ENCODE peak calls at places on chromosomes 1 and 21, in ten cellular contexts. F is heart left ventricle; G is uterus; K is hepatocyte; Z is OCI-LY7; P is CD4-positive, alpha-beta T cell; E is neural crest cell; V is body of pancreas; U is testis; L is left ventricle myocardium inferior. S is an unnamed sample.

GRCh38 chr1:23555949-23556640 is 3.2 kb downstream of the ID3 start:
- DNase-seq in E (no peak), V (peak), U (no peak), K (peak), F (no peak), P (no peak), L (no peak), G (no peak), Z (peak), S (peak)

GRCh38 chr1:85048296-85049064 is at the start of gene MCOLN3:
- DNase-seq in P (peak), L (peak), K (peak), U (peak), V (peak), G (peak), Z (no peak), E (peak), F (no peak), S (no peak)

GRCh38 chr1:232627645-232628334 is 2.1 kb downstream of the SIPA1L2 start:
- DNase-seq in E (no peak), F (no peak), P (no peak), U (no peak), G (no peak), K (peak), L (no peak), Z (peak), V (no peak), S (no peak)

GRCh38 chr1:63408331-63408730 is 40.9 kb downstream of the ALG6 start:
- DNase-seq in U (no peak), K (no peak), E (no peak), L (no peak), V (no peak), Z (no peak), F (no peak), P (no peak), G (no peak), S (no peak)

GRCh38 chr21:24225432-24225831 is 1381.8 kb downstream of the MRPL39 start:
- DNase-seq in G (no peak), U (no peak), K (no peak), Z (no peak), L (no peak), P (no peak), F (no peak), V (no peak), E (no peak), S (no peak)

GRCh38 chr1:234309598-234310459 is 63.4 kb upstream of the COA6 start:
- DNase-seq in Z (peak), L (peak), V (peak), P (peak), G (no peak), E (peak), K (peak), F (peak), U (peak), S (peak)

GRCh38 chr1:227447531-227447990 is 115.8 kb upstream of the ZNF678 start:
- DNase-seq in L (peak), U (peak), E (peak), F (peak), G (no peak), P (no peak), K (peak), V (peak), Z (no peak), S (no peak)

GRCh38 chr1:41102208-41102607 is 80.7 kb upstream of the SLFNL1 start:
- DNase-seq in Z (no peak), P (no peak), F (peak), G (peak), U (peak), E (no peak), L (peak), V (peak), K (peak), S (peak)

GRCh38 chr1:42736152-42736551 is 3.9 kb downstream of the CLDN19 start:
- DNase-seq in V (no peak), F (no peak), Z (peak), L (no peak), G (no peak), E (no peak), P (no peak), K (peak), U (no peak), S (no peak)

DNA sequence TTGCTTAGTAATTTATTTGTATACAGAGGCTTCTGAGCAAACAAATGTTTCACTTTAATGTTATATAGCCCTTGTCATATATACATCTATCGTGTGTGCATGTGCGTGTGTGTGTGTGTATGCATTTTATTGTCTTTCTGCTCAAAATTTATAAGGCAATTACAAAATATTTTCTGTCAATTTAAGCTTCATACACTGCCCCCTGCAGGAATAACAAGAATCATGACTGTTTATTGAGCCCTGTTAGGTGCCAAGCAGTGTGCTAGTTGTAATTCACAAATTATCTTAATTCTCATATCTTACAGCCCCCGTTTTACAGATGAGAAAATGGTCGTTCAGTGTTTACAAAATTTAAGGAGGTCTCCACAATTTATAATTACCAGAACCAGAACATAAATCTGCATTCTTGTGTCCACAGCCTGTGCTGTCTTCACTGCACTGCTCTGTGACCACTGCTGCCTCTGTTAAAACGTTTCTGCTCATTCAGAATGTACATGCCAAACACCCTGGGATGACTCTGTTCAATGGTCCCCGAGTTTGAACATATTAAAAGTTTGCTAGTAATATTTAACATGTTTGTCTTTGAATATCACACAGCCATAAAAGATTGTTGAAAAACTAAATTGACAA is 181.3 kb downstream of the ATP6V1G3 start:
- DNase-seq in E (no peak), V (no peak), L (no peak), F (no peak), K (peak), P (no peak), Z (peak), U (no peak), G (no peak), S (no peak)
- TF ChIP-seq CTCF in E (peak), V (peak), L (peak), F (peak), K (peak), P (peak), Z (peak), U (peak), G (peak), S (peak)

DNA sequence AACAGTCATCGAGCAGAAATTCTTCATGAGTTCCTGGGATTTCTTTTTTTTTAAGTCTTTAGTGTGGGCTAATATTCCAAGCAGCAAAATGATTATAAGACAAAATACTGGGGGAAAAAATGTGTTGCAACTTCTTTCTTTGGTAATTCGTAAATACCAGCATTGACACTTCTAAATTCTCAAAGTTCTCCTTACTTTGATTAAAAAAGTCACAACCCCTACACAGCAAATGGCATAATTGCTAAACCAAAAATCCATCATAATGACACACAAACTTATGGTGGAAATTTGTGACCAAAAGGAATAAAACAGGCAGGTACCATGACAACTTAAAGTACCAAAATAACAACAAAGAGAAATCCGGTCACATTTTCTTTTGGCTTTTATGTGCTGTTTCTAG is 585.2 kb upstream of the PKN2 start:
- DNase-seq in G (no peak), L (no peak), K (no peak), F (no peak), U (no peak), V (no peak), E (no peak), Z (no peak), P (no peak), S (no peak)
- TF ChIP-seq CTCF in G (no peak), L (no peak), K (no peak), F (no peak), U (no peak), V (no peak), E (no peak), Z (no peak), P (no peak), S (no peak)

GRCh38 chr1:1230656-1231399 is 973 bp downstream of the SDF4 start:
- DNase-seq in Z (no peak), U (no peak), G (no peak), L (no peak), P (no peak), F (no peak), K (peak), E (no peak), V (no peak), S (peak)
- TF ChIP-seq CTCF in Z (peak), U (no peak), G (no peak), L (no peak), P (no peak), F (peak), K (peak), E (no peak), V (peak), S (peak)

GRCh38 chr1:60037669-60038068 is 35.9 kb downstream of the C1orf87 start:
- DNase-seq in G (no peak), F (no peak), P (no peak), K (no peak), Z (no peak), U (no peak), L (no peak), E (no peak), V (no peak), S (no peak)
- TF ChIP-seq CTCF in G (no peak), F (no peak), P (no peak), K (no peak), Z (no peak), U (no peak), L (no peak), E (no peak), V (no peak), S (no peak)

GRCh38 chr1:200290010-200290685 is 119.7 kb downstream of the ZNF281 start:
- DNase-seq in G (no peak), F (no peak), K (no peak), U (no peak), L (no peak), Z (peak), E (no peak), P (no peak), V (no peak), S (peak)
- TF ChIP-seq CTCF in G (no peak), F (no peak), K (no peak), U (no peak), L (no peak), Z (peak), E (peak), P (no peak), V (no peak), S (peak)

DNA sequence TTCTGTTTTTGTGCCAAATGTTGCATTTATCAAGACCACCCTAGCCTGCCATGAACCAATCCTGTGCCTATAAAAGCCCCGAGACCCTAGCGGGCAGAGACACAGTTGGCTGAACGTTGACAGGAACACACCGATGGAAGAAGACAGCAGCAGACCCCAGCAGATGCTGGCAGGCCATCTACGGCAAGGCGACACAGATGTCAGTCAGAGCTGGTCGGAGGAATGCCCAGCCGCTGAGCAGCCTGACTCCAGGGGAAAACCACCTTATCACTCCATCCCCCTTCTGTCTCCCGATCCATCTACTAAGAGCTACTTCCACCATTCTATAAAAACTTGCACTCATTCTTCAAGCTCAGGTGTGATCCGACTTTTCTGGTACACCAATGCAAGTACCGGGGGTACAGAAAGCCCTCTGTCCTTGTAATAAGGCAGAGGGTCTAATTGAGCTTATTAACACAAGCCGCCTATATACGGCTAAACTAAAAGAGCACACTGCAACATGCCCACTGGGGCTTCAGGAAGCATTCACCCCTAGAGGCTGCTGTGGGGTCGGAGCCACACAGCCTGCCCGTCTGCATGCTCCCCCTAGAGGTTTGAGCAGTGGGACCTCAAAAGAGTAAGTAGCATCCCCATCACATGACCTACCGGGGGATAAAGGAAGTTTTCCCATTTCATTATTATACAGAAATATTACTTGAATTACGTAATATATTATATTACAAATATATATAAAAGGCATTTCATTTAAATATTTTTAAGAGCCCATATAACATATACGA is 1156.3 kb upstream of the B3GALT2 start:
- DNase-seq in V (no peak), L (no peak), F (no peak), U (no peak), Z (peak), E (no peak), P (no peak), G (no peak), K (no peak), S (no peak)
- TF ChIP-seq CTCF in V (no peak), L (no peak), F (no peak), U (no peak), Z (peak), E (peak), P (no peak), G (no peak), K (no peak), S (peak)

DNA sequence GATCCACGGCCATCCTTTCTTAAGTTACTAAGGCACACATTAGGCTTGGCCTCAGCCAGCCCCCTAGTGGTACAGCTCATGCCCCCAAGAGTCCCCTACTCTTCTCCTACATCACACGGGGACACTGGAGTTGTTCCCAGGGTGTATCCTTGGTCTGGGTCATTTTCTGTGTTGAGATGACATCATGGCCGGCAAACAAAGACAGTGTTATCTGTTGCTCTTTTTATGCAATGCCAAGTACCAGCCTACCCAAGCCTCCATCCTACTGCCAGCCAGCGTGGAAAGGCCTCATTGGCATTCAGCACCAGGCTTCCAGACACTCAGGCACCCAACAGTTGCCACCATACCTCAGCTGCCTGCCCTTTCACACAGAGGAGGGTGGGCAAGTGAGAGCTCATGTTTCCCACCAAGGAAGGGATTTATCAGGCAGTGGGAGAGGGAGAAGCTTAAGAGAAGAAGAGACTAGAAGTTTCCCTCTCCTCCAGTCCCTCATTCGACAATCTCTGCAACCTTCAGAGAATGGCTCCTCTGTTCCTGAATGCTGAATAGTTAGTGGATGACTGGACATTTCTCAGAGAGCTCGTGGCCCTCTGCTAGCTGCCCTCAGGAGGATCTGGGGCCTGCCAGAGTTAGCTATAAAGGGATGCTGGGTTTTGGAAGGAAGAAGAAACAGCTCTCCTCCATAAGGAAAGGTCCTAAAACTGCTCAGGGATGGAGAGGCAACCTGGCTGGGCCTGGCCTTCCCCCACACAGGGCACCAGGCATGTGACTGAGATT is 17.7 kb downstream of the CBR1 start:
- DNase-seq in K (no peak), L (no peak), P (no peak), V (no peak), Z (no peak), F (no peak), U (no peak), E (no peak), G (no peak), S (peak)
- TF ChIP-seq CTCF in K (no peak), L (peak), P (no peak), V (no peak), Z (peak), F (no peak), U (no peak), E (peak), G (no peak), S (peak)

DNA sequence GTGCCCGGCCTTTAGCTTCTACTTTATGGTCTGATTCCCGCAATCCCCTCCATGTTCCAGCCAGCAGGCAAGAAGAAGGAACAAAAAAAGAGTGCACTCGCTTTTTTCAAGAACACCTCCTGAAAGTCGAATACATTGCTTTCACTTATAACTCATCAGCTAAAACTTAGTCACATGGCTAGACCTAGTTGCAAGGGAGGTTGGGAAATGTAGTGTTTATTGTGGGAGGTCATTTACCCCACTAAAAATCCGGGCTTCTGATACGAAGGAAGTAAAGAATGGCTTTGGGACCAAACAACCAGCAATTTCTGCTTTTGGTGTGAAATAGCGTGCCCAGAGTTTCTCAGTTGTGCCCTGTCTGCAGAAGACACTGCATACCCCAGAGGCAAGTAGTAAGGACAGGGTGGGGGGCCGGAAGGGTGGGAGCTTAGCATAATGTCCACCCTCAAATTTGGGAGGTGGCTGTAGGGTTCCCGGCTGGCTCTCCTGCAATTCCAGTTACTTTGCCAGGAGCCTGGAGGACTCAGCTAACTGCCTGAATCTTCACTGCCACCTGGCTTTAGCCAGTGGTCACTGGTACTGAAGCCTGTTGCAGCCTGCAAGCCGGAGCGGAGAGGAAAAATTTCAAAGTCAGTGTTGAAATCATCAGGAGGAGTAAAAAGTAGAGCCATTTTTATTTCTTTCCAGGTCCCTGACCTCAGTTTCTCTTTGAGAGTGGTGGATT is 57.7 kb upstream of the F3 start:
- DNase-seq in G (no peak), Z (no peak), P (no peak), U (peak), E (no peak), F (no peak), V (no peak), K (peak), L (no peak), S (peak)
- TF ChIP-seq CTCF in G (peak), Z (no peak), P (no peak), U (peak), E (peak), F (peak), V (peak), K (peak), L (peak), S (peak)